ENCODE peak calls at places on chromosomes 6 and 20, in ten cellular contexts. E is adrenal gland, M is activated gamma-delta T cell treated with Interleukin-2 at 50 U/mL for 16 hours, U is dermis blood vessel endothelial cell, Y is GM04504, Q is psoas muscle, G is mucosa of descending colon, L is NCI-H2029 treated with DMSO at 0.1 percent for 48 hours, D is PC-9, W is COR-L47. S is an unnamed sample.

GRCh38 chr20:20492521-20493334 is 124.8 kb downstream of the INSM1 start:
- DNase-seq in E (no peak), M (no peak), U (peak), Y (no peak), Q (no peak), G (no peak), L (no peak), D (no peak), W (peak), S (no peak)

GRCh38 chr6:127022297-127022696 is 96.2 kb upstream of the RSPO3 start:
- DNase-seq in E (peak), M (no peak), U (peak), Y (peak), Q (no peak), G (peak), L (peak), D (no peak), W (peak), S (no peak)

GRCh38 chr6:3281669-3282460 is 23.1 kb downstream of the PSMG4 start:
- DNase-seq in E (peak), M (no peak), U (peak), Y (peak), Q (no peak), G (no peak), L (no peak), D (peak), W (no peak), S (no peak)

GRCh38 chr20:47765715-47766594 is 19.3 kb downstream of the SULF2 start:
- DNase-seq in E (no peak), M (no peak), U (peak), Y (no peak), Q (no peak), G (no peak), L (no peak), D (no peak), W (no peak), S (no peak)

GRCh38 chr6:130282234-130282995 is 59.7 kb upstream of the SAMD3 start:
- DNase-seq in E (no peak), M (peak), U (peak), Y (no peak), Q (no peak), G (no peak), L (no peak), D (no peak), W (no peak), S (peak)

GRCh38 chr20:45154183-45154582 is 20.5 kb upstream of the PI3 start:
- DNase-seq in E (no peak), M (no peak), U (peak), Y (no peak), Q (no peak), G (no peak), L (no peak), D (no peak), W (no peak), S (no peak)

GRCh38 chr6:157246048-157246630 is 77.2 kb downstream of the TMEM242 start:
- DNase-seq in E (no peak), M (no peak), U (no peak), Y (no peak), Q (peak), G (no peak), L (no peak), D (no peak), W (no peak), S (no peak)

GRCh38 chr6:32947552-32948465 is 5.1 kb downstream of the HLA-DMA start:
- DNase-seq in E (no peak), M (peak), U (peak), Y (no peak), Q (no peak), G (no peak), L (no peak), D (peak), W (peak), S (peak)

GRCh38 chr6:42190784-42191183 is 4.0 kb downstream of the GUCA1B start:
- DNase-seq in E (no peak), M (no peak), U (no peak), Y (peak), Q (no peak), G (no peak), L (no peak), D (no peak), W (no peak), S (no peak)

GRCh38 chr6:52362443-52363221 is 681 bp downstream of the PAQR8 start:
- DNase-seq in E (peak), M (peak), U (peak), Y (no peak), Q (peak), G (peak), L (no peak), D (no peak), W (peak), S (peak)

GRCh38 chr20:10857362-10858070 is 183.7 kb upstream of the JAG1 start:
- DNase-seq in E (no peak), M (no peak), U (peak), Y (no peak), Q (no peak), G (peak), L (no peak), D (no peak), W (no peak), S (no peak)

GRCh38 chr6:158645064-158646022 is 800 bp upstream of the DYNLT1 start:
- DNase-seq in E (no peak), M (no peak), U (peak), Y (no peak), Q (no peak), G (peak), L (no peak), D (peak), W (no peak), S (no peak)

GRCh38 chr6:83429857-83430605 is 820 bp downstream of the ME1 start:
- DNase-seq in E (peak), M (no peak), U (peak), Y (no peak), Q (no peak), G (no peak), L (no peak), D (peak), W (no peak), S (no peak)

GRCh38 chr6:43101497-43101896 is 25.4 kb downstream of the PTK7 start:
- DNase-seq in E (no peak), M (no peak), U (no peak), Y (no peak), Q (no peak), G (no peak), L (no peak), D (no peak), W (no peak), S (no peak)

GRCh38 chr6:123771126-123771525 is 32.5 kb upstream of the NKAIN2 start:
- DNase-seq in E (no peak), M (no peak), U (no peak), Y (no peak), Q (no peak), G (no peak), L (no peak), D (peak), W (no peak), S (no peak)

GRCh38 chr6:96015321-96015790 is 418 bp upstream of the FUT9 start:
- DNase-seq in E (no peak), M (no peak), U (no peak), Y (no peak), Q (peak), G (no peak), L (no peak), D (peak), W (peak), S (no peak)

GRCh38 chr6:91376686-91377085 is 789.8 kb upstream of the MAP3K7 start:
- DNase-seq in E (no peak), M (no peak), U (no peak), Y (no peak), Q (no peak), G (no peak), L (peak), D (no peak), W (peak), S (no peak)

S was measured in D341Med.